ENCODE peak calls at places on chromosomes 7 and 10, in nine cellular contexts. X is GM20000; E is body of pancreas; W is WTC11; G is uterus; C is HFFc6; J is left lung; Q is CD4-positive, alpha-beta T cell; D is tibial artery. T is an unnamed sample.

GRCh38 chr7:93461350-93461749 is 113.2 kb downstream of the CALCR start:
- DNase-seq in D (no peak), C (no peak), W (no peak), E (no peak), G (no peak), J (no peak), Q (no peak), X (no peak), T (no peak)

GRCh38 chr7:100681491-100682227 is 8.1 kb downstream of the GNB2 start:
- DNase-seq in W (no peak), E (no peak), Q (no peak), X (peak), C (no peak), J (no peak), G (no peak), D (no peak), T (no peak)

GRCh38 chr10:119495545-119495944 is 47.0 kb downstream of the RGS10 start:
- DNase-seq in D (no peak), G (no peak), E (no peak), J (no peak), X (no peak), W (no peak), C (no peak), Q (no peak), T (no peak)

GRCh38 chr7:94510582-94511456 is 1.2 kb downstream of the CASD1 start:
- DNase-seq in X (peak), Q (peak), G (peak), C (no peak), D (peak), E (peak), J (peak), W (peak), T (peak)

GRCh38 chr10:78207776-78208175 is 174.1 kb downstream of the RPS24 start:
- DNase-seq in W (no peak), Q (no peak), X (no peak), D (no peak), G (no peak), J (no peak), C (no peak), E (no peak), T (no peak)

GRCh38 chr10:2994562-2994961 is 72.8 kb upstream of the PFKP start:
- DNase-seq in E (no peak), D (no peak), J (no peak), Q (no peak), X (no peak), C (no peak), W (no peak), G (no peak), T (no peak)

GRCh38 chr7:53596230-53596629 is 560.8 kb downstream of the POM121L12 start:
- DNase-seq in X (no peak), J (no peak), C (no peak), E (no peak), Q (no peak), D (no peak), G (no peak), W (no peak), T (no peak)

GRCh38 chr10:4708123-4708759 is 117.8 kb upstream of the AKR1E2 start:
- DNase-seq in X (no peak), D (no peak), Q (no peak), G (no peak), W (peak), C (no peak), J (no peak), E (no peak), T (no peak)

GRCh38 chr7:55308186-55308929 is 56.8 kb upstream of the LANCL2 start:
- DNase-seq in Q (no peak), G (no peak), C (peak), E (peak), X (no peak), W (no peak), D (no peak), J (no peak), T (no peak)

GRCh38 chr7:45921699-45922519 is 837 bp upstream of the IGFBP3 start:
- DNase-seq in D (peak), J (peak), X (no peak), Q (no peak), E (peak), G (peak), W (peak), C (peak), T (peak)
- TF ChIP-seq CTCF in D (peak), J (peak), X (peak), Q (no peak), E (peak), G (peak), W (peak), C (peak), T (peak)

GRCh38 chr7:106294334-106294733 is 9.6 kb upstream of the NAMPT start:
- DNase-seq in G (no peak), C (no peak), D (no peak), J (no peak), W (no peak), X (no peak), Q (no peak), E (no peak), T (no peak)
- TF ChIP-seq CTCF in G (no peak), C (peak), D (no peak), J (no peak), W (no peak), X (no peak), Q (no peak), E (no peak), T (peak)

GRCh38 chr10:29472268-29473086 is 162.3 kb downstream of the SVIL start:
- DNase-seq in X (no peak), E (no peak), W (no peak), J (no peak), D (no peak), C (no peak), G (no peak), Q (no peak), T (no peak)

GRCh38 chr10:29469481-29470354 is 165.1 kb downstream of the SVIL start:
- DNase-seq in D (no peak), C (no peak), G (peak), W (no peak), E (peak), Q (no peak), X (no peak), J (no peak), T (no peak)

GRCh38 chr10:29471483-29471859 is 163.3 kb downstream of the SVIL start:
- DNase-seq in E (no peak), J (no peak), X (no peak), W (no peak), Q (no peak), G (no peak), C (peak), D (no peak), T (no peak)

GRCh38 chr10:29470843-29471482 is 163.8 kb downstream of the SVIL start:
- DNase-seq in J (no peak), C (no peak), E (no peak), D (no peak), Q (no peak), G (no peak), W (no peak), X (no peak), T (no peak)

DNA sequence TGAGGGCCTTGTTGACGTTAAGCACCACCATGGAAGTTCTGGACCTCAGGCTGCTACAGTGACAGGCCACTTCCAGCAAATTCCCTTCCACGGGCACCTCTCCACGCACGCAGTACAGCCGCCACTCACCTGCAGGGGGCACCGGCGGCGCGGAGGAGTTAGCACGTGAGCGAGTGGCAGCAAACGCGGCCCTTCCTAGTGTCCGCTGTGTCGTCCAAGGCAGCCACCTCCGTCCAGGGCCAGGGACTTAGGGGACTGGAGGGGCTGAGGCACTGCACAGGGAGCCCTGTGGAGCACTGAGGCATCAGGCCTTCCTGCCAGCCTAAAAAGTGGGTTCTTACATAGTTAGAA is 164.4 kb downstream of the SVIL start:
- DNase-seq in C (no peak), D (no peak), Q (no peak), G (peak), E (no peak), J (no peak), W (peak), X (no peak), T (peak)
- TF ChIP-seq CTCF in C (peak), D (peak), Q (no peak), G (peak), E (no peak), J (no peak), W (peak), X (peak), T (peak)

GRCh38 chr10:80468002-80468401 is 13.9 kb downstream of the TSPAN14 start:
- DNase-seq in W (peak), Q (peak), X (no peak), J (peak), G (peak), D (peak), C (no peak), E (peak), T (peak)
- TF ChIP-seq CTCF in W (no peak), Q (no peak), X (no peak), J (no peak), G (no peak), D (no peak), C (no peak), E (no peak), T (no peak)

DNA sequence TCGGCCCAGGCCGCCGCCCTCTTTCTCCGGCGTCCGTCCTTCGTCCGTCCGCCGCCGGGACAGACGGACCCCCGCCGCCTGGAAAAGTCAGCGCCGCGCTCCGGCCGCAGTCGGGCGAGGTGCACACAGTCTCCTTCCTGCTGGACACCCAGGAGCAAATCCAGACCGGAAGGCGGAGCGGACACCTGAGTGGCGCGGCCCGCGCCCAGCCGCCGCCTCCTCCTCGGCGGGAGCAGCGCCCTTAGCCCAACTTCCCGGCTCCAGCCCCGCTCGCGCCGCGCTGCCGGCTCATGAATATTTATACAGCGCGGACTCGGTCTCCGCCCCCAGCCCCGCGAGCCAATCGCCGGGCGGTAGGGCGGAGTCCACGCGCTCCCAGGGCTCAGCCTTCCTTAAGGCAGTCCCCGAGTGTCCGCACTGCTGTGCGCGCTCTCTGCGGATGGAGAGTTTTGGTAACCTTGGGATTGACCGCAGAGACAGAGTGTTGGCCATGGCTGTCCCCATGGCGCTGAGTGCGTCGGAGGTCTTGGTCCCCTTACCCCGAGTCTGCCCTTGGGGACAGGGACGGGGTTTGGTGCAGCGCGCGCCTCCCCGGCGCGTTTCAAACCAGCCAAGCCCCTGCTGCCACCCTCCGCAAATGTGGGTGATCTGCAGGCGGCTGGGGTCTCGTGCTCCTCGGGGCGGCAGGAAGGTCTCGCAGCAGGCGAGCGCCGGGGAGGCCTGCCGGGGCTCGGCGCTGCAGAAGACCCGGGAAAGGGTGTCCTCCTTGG is at the start of gene FZD8:
- DNase-seq in C (peak), Q (peak), G (peak), D (peak), E (peak), X (peak), J (peak), W (peak), T (peak)
- TF ChIP-seq CTCF in C (no peak), Q (no peak), G (no peak), D (no peak), E (no peak), X (no peak), J (no peak), W (no peak), T (peak)

GRCh38 chr7:128452552-128452951 is 3.1 kb upstream of the HILPDA start:
- DNase-seq in X (no peak), W (no peak), Q (no peak), G (no peak), D (no peak), J (no peak), E (no peak), C (no peak), T (no peak)
- TF ChIP-seq CTCF in X (no peak), W (no peak), Q (no peak), G (no peak), D (no peak), J (no peak), E (no peak), C (no peak), T (no peak)

DNA sequence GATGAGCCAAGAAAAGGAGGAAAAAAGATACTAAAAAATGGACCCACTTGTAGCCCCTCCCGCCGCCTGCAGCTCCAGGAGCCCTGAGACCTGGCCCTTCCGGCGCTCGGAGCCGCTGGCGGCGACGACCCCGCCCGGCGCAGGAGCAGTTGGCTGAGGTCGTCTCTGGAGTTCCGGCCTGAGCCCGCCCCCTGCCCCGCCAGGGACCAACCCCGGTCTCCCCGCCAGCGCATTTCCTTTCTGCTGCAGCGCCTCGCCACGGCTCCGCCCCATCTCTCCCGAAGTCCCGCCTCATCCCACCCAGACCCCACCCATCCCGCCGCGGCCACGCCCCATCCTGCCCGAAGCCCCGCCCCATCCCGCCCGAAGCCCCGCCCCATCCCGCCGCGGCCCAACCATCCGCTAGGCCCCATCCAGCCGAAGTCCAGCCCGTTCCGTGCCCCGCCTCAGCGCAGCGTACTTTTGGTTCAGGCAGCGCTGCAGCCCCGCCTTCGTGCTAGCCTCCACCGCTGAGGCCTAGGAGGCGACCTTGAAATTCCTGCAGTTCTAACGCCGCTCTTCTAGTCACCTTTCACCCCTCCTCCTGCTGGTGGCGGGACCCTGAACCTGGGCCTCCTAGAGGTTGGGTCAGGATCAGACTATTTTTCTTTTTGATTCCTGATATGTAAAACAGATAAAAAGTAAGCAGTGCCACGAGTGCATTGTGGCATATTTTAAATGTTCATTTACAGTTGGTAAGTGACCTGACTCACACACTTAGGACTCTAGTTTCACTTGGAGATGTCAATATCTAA is at the start of gene STN1:
- DNase-seq in J (peak), E (peak), D (peak), C (peak), G (peak), Q (peak), X (peak), W (peak), T (peak)
- TF ChIP-seq CTCF in J (no peak), E (no peak), D (peak), C (peak), G (no peak), Q (peak), X (no peak), W (no peak), T (peak)

GRCh38 chr10:128242641-128243040 is 116.4 kb upstream of the MKI67 start:
- DNase-seq in Q (no peak), G (no peak), E (no peak), W (peak), J (no peak), C (no peak), D (no peak), X (no peak), T (no peak)
- TF ChIP-seq CTCF in Q (no peak), G (no peak), E (no peak), W (no peak), J (no peak), C (no peak), D (no peak), X (no peak), T (no peak)

T was measured in neural crest cell.